ENCODE peak calls at places on chromosomes 7 and 10, in six cellular contexts. One of them, this sample, is unnamed. For H3K4me1, the result is how much of the 10 kb centered on the place peaks cover.

GRCh38 chr10:121832647-121833046 is 95.2 kb downstream of the ATE1 start:
- DNase-seq in A549: no peak
- DNase-seq in psoas muscle: no peak
- DNase-seq in tibial artery: no peak
- DNase-seq in OCI-LY7: no peak
- DNase-seq in uterus: no peak
- DNase-seq in this sample: no peak

GRCh38 chr7:21542891-21543527 is at the start of gene DNAH11:
- DNase-seq in A549: peak
- DNase-seq in psoas muscle: peak
- DNase-seq in tibial artery: no peak
- DNase-seq in OCI-LY7: no peak
- DNase-seq in uterus: no peak
- DNase-seq in this sample: peak

GRCh38 chr7:23012797-23013714 is 874 bp downstream of the HYCC1 start:
- DNase-seq in A549: peak
- DNase-seq in psoas muscle: peak
- DNase-seq in tibial artery: peak
- DNase-seq in OCI-LY7: peak
- DNase-seq in uterus: peak
- DNase-seq in this sample: peak

GRCh38 chr10:8180348-8180747 is 125.9 kb downstream of the GATA3 start:
- DNase-seq in A549: no peak
- DNase-seq in psoas muscle: no peak
- DNase-seq in tibial artery: no peak
- DNase-seq in OCI-LY7: no peak
- DNase-seq in uterus: no peak
- DNase-seq in this sample: no peak

GRCh38 chr7:47285860-47286491 is 295.9 kb downstream of the TNS3 start:
- DNase-seq in A549: no peak
- DNase-seq in psoas muscle: no peak
- DNase-seq in tibial artery: no peak
- DNase-seq in OCI-LY7: no peak
- DNase-seq in uterus: no peak
- DNase-seq in this sample: no peak

GRCh38 chr10:110420401-110421193 is 77.1 kb upstream of the DUSP5 start:
- DNase-seq in A549: no peak
- DNase-seq in psoas muscle: no peak
- DNase-seq in tibial artery: no peak
- DNase-seq in OCI-LY7: no peak
- DNase-seq in uterus: no peak
- DNase-seq in this sample: no peak

GRCh38 chr7:123871998-123872867 is 27.3 kb downstream of the HYAL4 start:
- DNase-seq in A549: peak
- DNase-seq in psoas muscle: peak
- DNase-seq in tibial artery: no peak
- DNase-seq in OCI-LY7: peak
- DNase-seq in uterus: no peak
- DNase-seq in this sample: no peak

GRCh38 chr10:230758-231157 is 95.5 kb downstream of the ZMYND11 start:
- DNase-seq in A549: peak
- DNase-seq in psoas muscle: no peak
- DNase-seq in tibial artery: no peak
- DNase-seq in OCI-LY7: peak
- DNase-seq in uterus: no peak
- DNase-seq in this sample: no peak

GRCh38 chr10:797179-797578 is 107.7 kb upstream of the DIP2C start:
- DNase-seq in A549: no peak
- DNase-seq in psoas muscle: no peak
- DNase-seq in tibial artery: peak
- DNase-seq in OCI-LY7: no peak
- DNase-seq in uterus: no peak
- DNase-seq in this sample: no peak

GRCh38 chr10:102608487-102608886 is 35.8 kb upstream of the TRIM8 start:
- DNase-seq in A549: no peak
- DNase-seq in psoas muscle: no peak
- DNase-seq in tibial artery: no peak
- DNase-seq in OCI-LY7: no peak
- DNase-seq in uterus: no peak
- DNase-seq in this sample: peak

GRCh38 chr7:43880596-43880995 is 11.3 kb upstream of the MRPS24 start:
- DNase-seq in A549: no peak
- DNase-seq in psoas muscle: no peak
- DNase-seq in tibial artery: no peak
- DNase-seq in OCI-LY7: no peak
- DNase-seq in uterus: no peak
- DNase-seq in this sample: no peak

GRCh38 chr10:83332695-83333094 is 806.6 kb upstream of the GHITM start:
- DNase-seq in A549: no peak
- DNase-seq in psoas muscle: no peak
- DNase-seq in tibial artery: no peak
- DNase-seq in OCI-LY7: no peak
- DNase-seq in uterus: no peak
- DNase-seq in this sample: no peak

GRCh38 chr7:114508096-114508495 is 93.5 kb downstream of the FOXP2 start:
- DNase-seq in A549: no peak
- DNase-seq in psoas muscle: no peak
- DNase-seq in tibial artery: no peak
- DNase-seq in OCI-LY7: no peak
- DNase-seq in uterus: no peak
- DNase-seq in this sample: no peak

GRCh38 chr10:102795453-102796406 is 41.5 kb downstream of the CYP17A1 start:
- DNase-seq in A549: no peak
- DNase-seq in psoas muscle: no peak
- DNase-seq in tibial artery: no peak
- DNase-seq in OCI-LY7: no peak
- DNase-seq in uterus: no peak
- DNase-seq in this sample: no peak

GRCh38 chr7:21059069-21059468 is 272.4 kb upstream of the SP8 start:
- DNase-seq in A549: no peak
- DNase-seq in psoas muscle: no peak
- DNase-seq in tibial artery: no peak
- DNase-seq in OCI-LY7: no peak
- DNase-seq in uterus: no peak
- DNase-seq in this sample: no peak

GRCh38 chr7:73741600-73741999 is 3.0 kb upstream of the ABHD11 start:
- DNase-seq in A549: no peak
- DNase-seq in psoas muscle: no peak
- DNase-seq in tibial artery: no peak
- DNase-seq in OCI-LY7: peak
- DNase-seq in uterus: no peak
- DNase-seq in this sample: no peak

GRCh38 chr7:42939457-42940240 is 7.5 kb downstream of the MRPL32 start:
- DNase-seq in A549: no peak
- DNase-seq in psoas muscle: no peak
- DNase-seq in tibial artery: no peak
- DNase-seq in OCI-LY7: no peak
- DNase-seq in uterus: no peak
- DNase-seq in this sample: no peak

GRCh38 chr10:93143286-93143685 is 69.6 kb downstream of the CYP26A1 start:
- DNase-seq in A549: no peak
- DNase-seq in psoas muscle: no peak
- DNase-seq in tibial artery: no peak
- DNase-seq in OCI-LY7: no peak
- DNase-seq in uterus: no peak
- DNase-seq in this sample: no peak

GRCh38 chr10:49396666-49396999 is 744 bp upstream of the DRGX start:
- DNase-seq in A549: no peak
- DNase-seq in psoas muscle: no peak
- DNase-seq in tibial artery: no peak
- DNase-seq in OCI-LY7: no peak
- DNase-seq in uterus: no peak
- DNase-seq in this sample: no peak

GRCh38 chr7:119472398-119473038 is 800.5 kb upstream of the KCND2 start:
- DNase-seq in A549: no peak
- DNase-seq in psoas muscle: no peak
- DNase-seq in tibial artery: no peak
- DNase-seq in OCI-LY7: no peak
- DNase-seq in uterus: no peak
- DNase-seq in this sample: peak

GRCh38 chr10:127587668-127588395 is 38.7 kb downstream of the NPS start:
- DNase-seq in A549: no peak
- DNase-seq in psoas muscle: no peak
- DNase-seq in tibial artery: no peak
- DNase-seq in OCI-LY7: no peak
- DNase-seq in uterus: no peak
- DNase-seq in this sample: no peak

GRCh38 chr7:129401968-129402860 is 32.0 kb upstream of the STRIP2 start:
- DNase-seq in A549: peak
- DNase-seq in psoas muscle: no peak
- DNase-seq in tibial artery: no peak
- DNase-seq in OCI-LY7: peak
- DNase-seq in uterus: no peak
- DNase-seq in this sample: no peak

GRCh38 chr10:31664803-31665202 is 263.8 kb downstream of the ARHGAP12 start:
- DNase-seq in A549: no peak
- DNase-seq in psoas muscle: no peak
- DNase-seq in tibial artery: no peak
- DNase-seq in OCI-LY7: no peak
- DNase-seq in uterus: peak
- DNase-seq in this sample: no peak

GRCh38 chr10:133157662-133158436 is 2.2 kb upstream of the KNDC1 start:
- DNase-seq in A549: no peak
- DNase-seq in psoas muscle: no peak
- DNase-seq in tibial artery: no peak
- DNase-seq in OCI-LY7: no peak
- DNase-seq in uterus: no peak
- DNase-seq in this sample: no peak

GRCh38 chr7:128347573-128348147 is 4.0 kb upstream of the RBM28 start:
- DNase-seq in A549: peak
- DNase-seq in psoas muscle: peak
- DNase-seq in tibial artery: no peak
- DNase-seq in OCI-LY7: peak
- DNase-seq in uterus: no peak
- DNase-seq in this sample: no peak

GRCh38 chr7:82740246-82740848 is 296.8 kb upstream of the CACNA2D1 start:
- DNase-seq in A549: peak
- DNase-seq in psoas muscle: no peak
- DNase-seq in tibial artery: no peak
- DNase-seq in OCI-LY7: peak
- DNase-seq in uterus: no peak
- DNase-seq in this sample: no peak
- TF ChIP-seq CTCF in A549: peak
- TF ChIP-seq CTCF in psoas muscle: peak
- TF ChIP-seq CTCF in tibial artery: no peak
- TF ChIP-seq CTCF in OCI-LY7: peak
- TF ChIP-seq CTCF in uterus: no peak
- TF ChIP-seq CTCF in this sample: peak

GRCh38 chr10:87940210-87940609 is 76.8 kb downstream of the PTEN start:
- DNase-seq in A549: no peak
- DNase-seq in psoas muscle: no peak
- DNase-seq in tibial artery: no peak
- DNase-seq in OCI-LY7: no peak
- DNase-seq in uterus: no peak
- DNase-seq in this sample: no peak

GRCh38 chr10:87930141-87930540 is 66.7 kb downstream of the PTEN start:
- DNase-seq in A549: no peak
- DNase-seq in psoas muscle: no peak
- DNase-seq in tibial artery: no peak
- DNase-seq in OCI-LY7: no peak
- DNase-seq in uterus: no peak
- DNase-seq in this sample: no peak

GRCh38 chr10:87931836-87932230 is 68.4 kb downstream of the PTEN start:
- DNase-seq in A549: no peak
- DNase-seq in psoas muscle: no peak
- DNase-seq in tibial artery: no peak
- DNase-seq in OCI-LY7: no peak
- DNase-seq in uterus: no peak
- DNase-seq in this sample: no peak

GRCh38 chr10:87930929-87931835 is 67.8 kb downstream of the PTEN start:
- DNase-seq in A549: no peak
- DNase-seq in psoas muscle: no peak
- DNase-seq in tibial artery: no peak
- DNase-seq in OCI-LY7: no peak
- DNase-seq in uterus: no peak
- DNase-seq in this sample: no peak

GRCh38 chr10:87935290-87936141 is 72.1 kb downstream of the PTEN start:
- DNase-seq in A549: no peak
- DNase-seq in psoas muscle: no peak
- DNase-seq in tibial artery: no peak
- DNase-seq in OCI-LY7: no peak
- DNase-seq in uterus: no peak
- DNase-seq in this sample: no peak
- H3K4me1 ChIP-seq in A549: under half
- H3K4me1 ChIP-seq in psoas muscle: under half
- H3K4me1 ChIP-seq in tibial artery: under half
- H3K4me1 ChIP-seq in OCI-LY7: under half
- H3K4me1 ChIP-seq in uterus: under half
- H3K4me1 ChIP-seq in this sample: under half

DNA sequence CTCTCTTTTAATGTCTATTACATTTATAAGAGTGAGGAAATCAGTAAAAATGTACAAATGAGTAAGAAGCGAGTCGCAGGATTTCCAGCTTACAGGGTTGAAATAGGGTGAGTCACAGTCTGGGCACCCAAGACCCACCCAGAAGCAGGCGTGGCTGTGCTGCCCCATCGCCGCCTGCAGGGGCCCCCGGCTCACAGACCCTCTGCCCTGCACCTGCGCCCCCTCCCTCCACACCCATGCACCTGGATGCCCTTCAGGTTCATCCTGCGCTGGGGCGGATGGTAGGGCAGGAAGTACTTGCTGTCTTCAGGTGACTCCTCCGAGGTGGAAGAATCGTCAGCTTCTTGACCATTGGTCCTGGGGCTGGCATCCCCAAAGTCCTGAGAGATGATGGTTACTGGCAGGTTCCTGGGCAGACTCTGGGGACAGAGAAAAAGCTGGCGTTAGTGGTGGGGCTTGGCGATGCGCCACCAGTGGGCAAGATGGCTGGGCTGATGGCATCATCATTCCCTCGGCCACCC is 90.2 kb upstream of the GNA12 start:
- DNase-seq in A549: peak
- DNase-seq in psoas muscle: no peak
- DNase-seq in tibial artery: peak
- DNase-seq in OCI-LY7: no peak
- DNase-seq in uterus: no peak
- DNase-seq in this sample: no peak
- TF ChIP-seq CTCF in A549: no peak
- TF ChIP-seq CTCF in psoas muscle: no peak
- TF ChIP-seq CTCF in tibial artery: no peak
- TF ChIP-seq CTCF in OCI-LY7: no peak
- TF ChIP-seq CTCF in uterus: no peak
- TF ChIP-seq CTCF in this sample: no peak

GRCh38 chr10:34137955-34138354 is 677.1 kb downstream of the PARD3 start:
- DNase-seq in A549: no peak
- DNase-seq in psoas muscle: no peak
- DNase-seq in tibial artery: no peak
- DNase-seq in OCI-LY7: no peak
- DNase-seq in uterus: no peak
- DNase-seq in this sample: no peak

GRCh38 chr10:34135515-34135914 is 679.6 kb downstream of the PARD3 start:
- DNase-seq in A549: no peak
- DNase-seq in psoas muscle: no peak
- DNase-seq in tibial artery: no peak
- DNase-seq in OCI-LY7: no peak
- DNase-seq in uterus: no peak
- DNase-seq in this sample: no peak

GRCh38 chr10:34143466-34143865 is 671.6 kb downstream of the PARD3 start:
- DNase-seq in A549: no peak
- DNase-seq in psoas muscle: no peak
- DNase-seq in tibial artery: no peak
- DNase-seq in OCI-LY7: no peak
- DNase-seq in uterus: no peak
- DNase-seq in this sample: no peak

GRCh38 chr10:34141032-34141431 is 674.1 kb downstream of the PARD3 start:
- DNase-seq in A549: no peak
- DNase-seq in psoas muscle: no peak
- DNase-seq in tibial artery: no peak
- DNase-seq in OCI-LY7: no peak
- DNase-seq in uterus: no peak
- DNase-seq in this sample: no peak

GRCh38 chr10:34139559-34139958 is 675.5 kb downstream of the PARD3 start:
- DNase-seq in A549: no peak
- DNase-seq in psoas muscle: no peak
- DNase-seq in tibial artery: no peak
- DNase-seq in OCI-LY7: no peak
- DNase-seq in uterus: no peak
- DNase-seq in this sample: no peak
- H3K4me1 ChIP-seq in A549: under half
- H3K4me1 ChIP-seq in psoas muscle: under half
- H3K4me1 ChIP-seq in tibial artery: under half
- H3K4me1 ChIP-seq in OCI-LY7: under half
- H3K4me1 ChIP-seq in uterus: under half
- H3K4me1 ChIP-seq in this sample: under half